ENCODE peak calls at places on chromosomes 12 and 14, in ten cellular contexts. One of them, this sample, is unnamed.
A peak's percentile ranks its signal among the peaks of the same experiment; 100 is the strongest.

GRCh38 chr12:64998327-64999156 is 122.6 kb downstream of the WIF1 start:
- DNase-seq in neural progenitor cell: no peak
- DNase-seq in fibroblast of lung: no peak
- DNase-seq in HCT116: no peak
- DNase-seq in MM.1S: no peak
- DNase-seq in H9: no peak
- DNase-seq in IMR-90: no peak
- DNase-seq in mammary epithelial cell: peak; percentile 73
- DNase-seq in astrocyte: no peak
- DNase-seq in GM12878: no peak
- DNase-seq in this sample: peak; percentile 93

GRCh38 chr12:49872781-49873181 is 29.9 kb upstream of the BCDIN3D start:
- DNase-seq in H9: peak; percentile 24
- DNase-seq in IMR-90: peak; percentile 54
- DNase-seq in neural progenitor cell: no peak
- DNase-seq in astrocyte: peak; percentile 49
- DNase-seq in fibroblast of lung: peak; percentile 22
- DNase-seq in MM.1S: no peak
- DNase-seq in mammary epithelial cell: no peak
- DNase-seq in GM12878: no peak
- DNase-seq in HCT116: no peak
- DNase-seq in this sample: no peak

GRCh38 chr14:61573748-61574513 is 121.4 kb upstream of the HIF1A start:
- DNase-seq in fibroblast of lung: no peak
- DNase-seq in HCT116: no peak
- DNase-seq in neural progenitor cell: no peak
- DNase-seq in H9: no peak
- DNase-seq in astrocyte: peak; percentile 74
- DNase-seq in MM.1S: no peak
- DNase-seq in mammary epithelial cell: peak; percentile 93
- DNase-seq in IMR-90: peak; percentile 73
- DNase-seq in GM12878: no peak
- DNase-seq in this sample: peak; percentile 81

GRCh38 chr14:53924754-53925153 is 31.9 kb downstream of the BMP4 start:
- DNase-seq in astrocyte: peak; percentile 96
- DNase-seq in GM12878: no peak
- DNase-seq in mammary epithelial cell: peak; percentile 93
- DNase-seq in IMR-90: peak; percentile 95
- DNase-seq in fibroblast of lung: peak; percentile 85
- DNase-seq in HCT116: peak; percentile 10
- DNase-seq in MM.1S: no peak
- DNase-seq in neural progenitor cell: no peak
- DNase-seq in H9: no peak
- DNase-seq in this sample: peak; percentile 95

GRCh38 chr14:73788871-73789590 is 62.6 kb upstream of the PTGR2 start:
- DNase-seq in astrocyte: no peak
- DNase-seq in mammary epithelial cell: no peak
- DNase-seq in IMR-90: no peak
- DNase-seq in neural progenitor cell: no peak
- DNase-seq in H9: no peak
- DNase-seq in MM.1S: no peak
- DNase-seq in HCT116: no peak
- DNase-seq in fibroblast of lung: no peak
- DNase-seq in GM12878: no peak
- DNase-seq in this sample: no peak

GRCh38 chr14:24903337-24903736 is 146.6 kb downstream of the STXBP6 start:
- DNase-seq in neural progenitor cell: no peak
- DNase-seq in H9: no peak
- DNase-seq in fibroblast of lung: peak; percentile 75
- DNase-seq in astrocyte: peak; percentile 75
- DNase-seq in IMR-90: peak; percentile 75
- DNase-seq in MM.1S: no peak
- DNase-seq in mammary epithelial cell: peak; percentile 15
- DNase-seq in GM12878: no peak
- DNase-seq in HCT116: no peak
- DNase-seq in this sample: peak; percentile 6

GRCh38 chr14:62303437-62303836 is 541.2 kb downstream of the SNAPC1 start:
- DNase-seq in HCT116: no peak
- DNase-seq in GM12878: no peak
- DNase-seq in neural progenitor cell: no peak
- DNase-seq in H9: no peak
- DNase-seq in MM.1S: no peak
- DNase-seq in IMR-90: no peak
- DNase-seq in fibroblast of lung: no peak
- DNase-seq in mammary epithelial cell: no peak
- DNase-seq in astrocyte: no peak
- DNase-seq in this sample: no peak

GRCh38 chr14:66638688-66639087 is 130.7 kb downstream of the GPHN start:
- DNase-seq in astrocyte: peak; percentile 53
- DNase-seq in MM.1S: no peak
- DNase-seq in GM12878: no peak
- DNase-seq in IMR-90: peak; percentile 50
- DNase-seq in H9: no peak
- DNase-seq in HCT116: no peak
- DNase-seq in mammary epithelial cell: peak; percentile 52
- DNase-seq in neural progenitor cell: no peak
- DNase-seq in fibroblast of lung: peak; percentile 12
- DNase-seq in this sample: peak; percentile 61

GRCh38 chr12:106154781-106155273 is 16.1 kb upstream of the NUAK1 start:
- DNase-seq in fibroblast of lung: no peak
- DNase-seq in HCT116: no peak
- DNase-seq in astrocyte: no peak
- DNase-seq in GM12878: no peak
- DNase-seq in IMR-90: no peak
- DNase-seq in MM.1S: no peak
- DNase-seq in mammary epithelial cell: no peak
- DNase-seq in neural progenitor cell: no peak
- DNase-seq in H9: no peak
- DNase-seq in this sample: no peak

GRCh38 chr12:106146987-106147386 is 8.2 kb upstream of the NUAK1 start:
- DNase-seq in GM12878: no peak
- DNase-seq in HCT116: no peak
- DNase-seq in fibroblast of lung: no peak
- DNase-seq in IMR-90: no peak
- DNase-seq in astrocyte: no peak
- DNase-seq in H9: no peak
- DNase-seq in MM.1S: no peak
- DNase-seq in neural progenitor cell: no peak
- DNase-seq in mammary epithelial cell: no peak
- DNase-seq in this sample: no peak

GRCh38 chr12:106147956-106148355 is 9.2 kb upstream of the NUAK1 start:
- DNase-seq in HCT116: no peak
- DNase-seq in MM.1S: no peak
- DNase-seq in neural progenitor cell: no peak
- DNase-seq in mammary epithelial cell: no peak
- DNase-seq in H9: peak; percentile 24
- DNase-seq in fibroblast of lung: no peak
- DNase-seq in astrocyte: no peak
- DNase-seq in IMR-90: no peak
- DNase-seq in GM12878: no peak
- DNase-seq in this sample: no peak

GRCh38 chr12:106149096-106149784 is 10.5 kb upstream of the NUAK1 start:
- DNase-seq in fibroblast of lung: peak; percentile 39
- DNase-seq in H9: peak; percentile 58
- DNase-seq in MM.1S: peak; percentile 56
- DNase-seq in GM12878: no peak
- DNase-seq in mammary epithelial cell: no peak
- DNase-seq in astrocyte: no peak
- DNase-seq in IMR-90: peak; percentile 18
- DNase-seq in neural progenitor cell: peak; percentile 33
- DNase-seq in HCT116: peak; percentile 33
- DNase-seq in this sample: peak; percentile 71

DNA sequence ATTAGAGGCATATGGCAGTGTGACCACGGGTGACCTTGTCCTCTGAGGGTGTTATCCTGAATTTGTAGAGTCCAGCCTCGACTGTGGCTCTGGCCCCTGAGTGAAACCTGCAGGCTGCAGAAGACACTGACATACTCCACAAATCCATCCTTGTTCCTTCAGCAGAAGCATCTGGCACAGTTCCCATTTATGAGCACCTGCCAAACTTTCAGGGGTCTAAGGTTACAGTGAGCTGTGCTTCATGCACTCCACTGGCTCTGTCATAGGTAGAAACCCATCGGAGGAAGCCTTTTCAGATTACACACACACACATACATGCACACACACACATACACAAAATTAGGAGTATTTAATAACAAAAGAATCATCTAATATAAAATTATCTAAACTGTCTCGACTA is 13.6 kb upstream of the NUAK1 start:
- DNase-seq in astrocyte: no peak
- DNase-seq in MM.1S: no peak
- DNase-seq in HCT116: no peak
- DNase-seq in H9: no peak
- DNase-seq in GM12878: no peak
- DNase-seq in IMR-90: no peak
- DNase-seq in mammary epithelial cell: no peak
- DNase-seq in neural progenitor cell: no peak
- DNase-seq in fibroblast of lung: no peak
- DNase-seq in this sample: no peak
- H3K9ac ChIP-seq in astrocyte: no peak overlapping the region
- H3K9ac ChIP-seq in MM.1S: no peak overlapping the region
- H3K9ac ChIP-seq in HCT116: no peak overlapping the region
- H3K9ac ChIP-seq in H9: no peak overlapping the region
- H3K9ac ChIP-seq in GM12878: no peak overlapping the region
- H3K9ac ChIP-seq in IMR-90: no peak overlapping the region
- H3K9ac ChIP-seq in mammary epithelial cell: no peak overlapping the region
- H3K9ac ChIP-seq in neural progenitor cell: no peak overlapping the region
- H3K9ac ChIP-seq in fibroblast of lung: no peak overlapping the region
- H3K9ac ChIP-seq in this sample: no peak overlapping the region

DNA sequence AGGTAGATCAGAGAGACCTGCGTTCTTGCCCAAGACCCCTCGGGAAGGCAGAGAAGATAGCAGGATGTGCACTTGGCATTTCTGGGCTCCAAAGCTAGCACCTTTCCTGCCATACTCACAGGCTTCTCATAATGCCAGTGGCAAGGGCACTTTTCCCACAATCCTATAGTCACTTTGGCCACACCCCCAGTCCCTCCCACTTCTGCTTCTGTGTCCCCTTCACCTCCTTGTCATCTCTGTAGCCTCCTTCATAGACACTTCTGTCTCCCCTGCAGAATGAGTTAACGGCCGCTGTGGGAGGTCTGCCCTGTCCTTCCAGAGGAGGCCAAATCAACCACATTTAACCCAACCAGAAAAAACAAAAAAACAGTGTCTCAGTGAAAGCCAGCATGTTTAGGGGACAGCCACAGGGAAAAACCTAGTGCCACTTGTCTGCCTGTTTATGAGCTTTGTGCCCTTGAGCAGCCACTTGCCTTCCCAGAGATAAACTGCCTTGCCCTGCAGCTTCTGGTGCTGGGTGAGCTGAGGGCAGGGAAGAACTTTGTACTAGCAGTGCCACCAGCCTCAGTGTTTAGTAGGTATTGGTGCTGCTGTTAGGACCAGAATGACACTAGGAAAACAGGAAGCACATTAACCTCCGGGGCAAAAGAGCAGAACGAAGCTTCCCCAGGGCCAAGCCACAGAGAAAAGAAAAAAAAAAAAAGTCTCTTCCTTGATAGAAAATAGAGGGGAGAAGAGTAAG is 193.0 kb upstream of the PWP1 start:
- DNase-seq in astrocyte: no peak
- DNase-seq in mammary epithelial cell: no peak
- DNase-seq in GM12878: no peak
- DNase-seq in H9: no peak
- DNase-seq in IMR-90: no peak
- DNase-seq in fibroblast of lung: no peak
- DNase-seq in MM.1S: no peak
- DNase-seq in HCT116: no peak
- DNase-seq in neural progenitor cell: no peak
- DNase-seq in this sample: no peak
- H3K4me2 ChIP-seq in astrocyte: no peak overlapping the region
- H3K4me2 ChIP-seq in mammary epithelial cell: no peak overlapping the region
- H3K4me2 ChIP-seq in GM12878: peak overlapping the region; percentile 44
- H3K4me2 ChIP-seq in H9: no peak overlapping the region
- H3K4me2 ChIP-seq in IMR-90: no peak overlapping the region
- H3K4me2 ChIP-seq in fibroblast of lung: no peak overlapping the region
- H3K4me2 ChIP-seq in MM.1S: no peak overlapping the region
- H3K4me2 ChIP-seq in HCT116: no peak overlapping the region
- H3K4me2 ChIP-seq in neural progenitor cell: no peak overlapping the region
- H3K4me2 ChIP-seq in this sample: no peak overlapping the region

DNA sequence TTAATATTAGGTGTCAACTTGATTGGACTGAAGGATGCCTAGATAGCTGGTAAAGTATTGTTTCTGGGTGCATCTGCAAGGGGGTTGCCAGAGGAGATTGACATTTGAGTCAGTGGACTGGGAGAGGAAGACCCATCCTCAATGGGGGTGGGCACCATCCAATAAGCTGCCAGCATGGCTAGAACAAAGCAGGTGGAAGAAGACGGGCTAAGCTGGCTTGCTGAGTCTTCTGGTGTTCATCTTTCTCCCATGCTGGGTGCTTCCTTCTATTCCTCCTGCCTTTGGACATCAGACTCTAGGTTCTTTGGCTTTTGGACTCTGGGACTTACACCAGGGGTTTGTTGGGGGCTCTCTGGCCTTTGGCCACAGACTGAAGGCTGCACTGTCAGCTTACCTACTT is 87.4 kb downstream of the SLC38A1 start:
- DNase-seq in GM12878: no peak
- DNase-seq in astrocyte: no peak
- DNase-seq in fibroblast of lung: no peak
- DNase-seq in neural progenitor cell: no peak
- DNase-seq in IMR-90: no peak
- DNase-seq in mammary epithelial cell: no peak
- DNase-seq in HCT116: no peak
- DNase-seq in MM.1S: no peak
- DNase-seq in H9: no peak
- DNase-seq in this sample: no peak
- H2AFZ ChIP-seq in GM12878: no peak overlapping the region
- H2AFZ ChIP-seq in astrocyte: no peak overlapping the region
- H2AFZ ChIP-seq in fibroblast of lung: no peak overlapping the region
- H2AFZ ChIP-seq in neural progenitor cell: no peak overlapping the region
- H2AFZ ChIP-seq in IMR-90: no peak overlapping the region
- H2AFZ ChIP-seq in mammary epithelial cell: no peak overlapping the region
- H2AFZ ChIP-seq in HCT116: no peak overlapping the region
- H2AFZ ChIP-seq in MM.1S: no peak overlapping the region
- H2AFZ ChIP-seq in H9: no peak overlapping the region
- H2AFZ ChIP-seq in this sample: no peak overlapping the region

GRCh38 chr12:122184522-122184921 is 1.6 kb downstream of the LRRC43 start:
- DNase-seq in IMR-90: no peak
- DNase-seq in H9: no peak
- DNase-seq in mammary epithelial cell: no peak
- DNase-seq in astrocyte: no peak
- DNase-seq in neural progenitor cell: no peak
- DNase-seq in fibroblast of lung: no peak
- DNase-seq in HCT116: no peak
- DNase-seq in MM.1S: no peak
- DNase-seq in GM12878: no peak
- DNase-seq in this sample: no peak

GRCh38 chr12:122183588-122183940 is 641 bp downstream of the LRRC43 start:
- DNase-seq in neural progenitor cell: no peak
- DNase-seq in astrocyte: no peak
- DNase-seq in MM.1S: no peak
- DNase-seq in fibroblast of lung: no peak
- DNase-seq in GM12878: no peak
- DNase-seq in IMR-90: no peak
- DNase-seq in H9: no peak
- DNase-seq in mammary epithelial cell: no peak
- DNase-seq in HCT116: no peak
- DNase-seq in this sample: no peak

GRCh38 chr12:122182887-122183587 is at the start of gene LRRC43:
- DNase-seq in mammary epithelial cell: peak; percentile 17
- DNase-seq in H9: peak; percentile 78
- DNase-seq in neural progenitor cell: peak; percentile 79
- DNase-seq in astrocyte: peak; percentile 16
- DNase-seq in IMR-90: no peak
- DNase-seq in GM12878: no peak
- DNase-seq in fibroblast of lung: no peak
- DNase-seq in MM.1S: no peak
- DNase-seq in HCT116: no peak
- DNase-seq in this sample: no peak

GRCh38 chr12:122185494-122186082 is 2.7 kb downstream of the LRRC43 start:
- DNase-seq in HCT116: no peak
- DNase-seq in IMR-90: no peak
- DNase-seq in mammary epithelial cell: no peak
- DNase-seq in GM12878: no peak
- DNase-seq in MM.1S: no peak
- DNase-seq in H9: no peak
- DNase-seq in fibroblast of lung: no peak
- DNase-seq in astrocyte: no peak
- DNase-seq in neural progenitor cell: no peak
- DNase-seq in this sample: no peak

GRCh38 chr12:122185079-122185478 is 2.2 kb downstream of the LRRC43 start:
- DNase-seq in neural progenitor cell: no peak
- DNase-seq in IMR-90: no peak
- DNase-seq in astrocyte: no peak
- DNase-seq in H9: no peak
- DNase-seq in fibroblast of lung: no peak
- DNase-seq in MM.1S: no peak
- DNase-seq in HCT116: no peak
- DNase-seq in GM12878: no peak
- DNase-seq in mammary epithelial cell: no peak
- DNase-seq in this sample: no peak
- H3K9ac ChIP-seq in neural progenitor cell: no peak overlapping the region
- H3K9ac ChIP-seq in IMR-90: no peak overlapping the region
- H3K9ac ChIP-seq in astrocyte: no peak overlapping the region
- H3K9ac ChIP-seq in H9: no peak overlapping the region
- H3K9ac ChIP-seq in fibroblast of lung: no peak overlapping the region
- H3K9ac ChIP-seq in MM.1S: no peak overlapping the region
- H3K9ac ChIP-seq in HCT116: no peak overlapping the region
- H3K9ac ChIP-seq in GM12878: no peak overlapping the region
- H3K9ac ChIP-seq in mammary epithelial cell: no peak overlapping the region
- H3K9ac ChIP-seq in this sample: no peak overlapping the region

This sample was measured in PC-3.